ENCODE peak calls at places on chromosomes 2 and 18, in four cellular contexts. J, E, V and A are unnamed samples. For H3K9me3, the result is how much of the 10 kb centered on the place peaks cover.

GRCh38 chr2:12728221-12728777 is 11.6 kb downstream of the TRIB2 start:
- DNase-seq in J (no peak), E (no peak), V (no peak), A (no peak)

GRCh38 chr2:38466849-38467767 is 90.0 kb upstream of the ATL2 start:
- DNase-seq in J (no peak), E (no peak), V (no peak), A (no peak)

GRCh38 chr2:6372317-6372903 is 493.3 kb downstream of the CMPK2 start:
- DNase-seq in J (no peak), E (no peak), V (no peak), A (no peak)

GRCh38 chr2:44942304-44943030 is 965 bp downstream of the SIX3 start:
- DNase-seq in J (no peak), E (no peak), V (no peak), A (no peak)

GRCh38 chr18:77061946-77062517 is 70.6 kb downstream of the MBP start:
- DNase-seq in J (no peak), E (no peak), V (no peak), A (no peak)

GRCh38 chr18:79610461-79611039 is 69.1 kb upstream of the CTDP1 start:
- DNase-seq in J (no peak), E (no peak), V (no peak), A (no peak)

GRCh38 chr2:207308519-207309224 is 142.9 kb upstream of the KLF7 start:
- DNase-seq in J (no peak), E (no peak), V (no peak), A (no peak)

GRCh38 chr2:109238580-109238979 is 109.6 kb downstream of the SH3RF3 start:
- DNase-seq in J (peak), E (peak), V (peak), A (no peak)

GRCh38 chr18:22286576-22286975 is 117.2 kb downstream of the GATA6 start:
- DNase-seq in J (no peak), E (no peak), V (no peak), A (no peak)

GRCh38 chr2:128016620-128017019 is 11.2 kb downstream of the SAP130 start:
- DNase-seq in J (no peak), E (no peak), V (no peak), A (no peak)

GRCh38 chr2:152200562-152201465 is 25.3 kb upstream of the STAM2 start:
- DNase-seq in J (peak), E (peak), V (peak), A (peak)

GRCh38 chr2:183248866-183249567 is 124.8 kb downstream of the NUP35 start:
- DNase-seq in J (no peak), E (no peak), V (no peak), A (no peak)

GRCh38 chr18:4908239-4908638 is 288.8 kb downstream of the AKAIN1 start:
- DNase-seq in J (no peak), E (no peak), V (no peak), A (no peak)

GRCh38 chr2:16392647-16393482 is 272.8 kb downstream of the CYRIA start:
- DNase-seq in J (no peak), E (no peak), V (no peak), A (no peak)

GRCh38 chr18:74836296-74837139 is 238.8 kb downstream of the ZNF407 start:
- DNase-seq in J (peak), E (peak), V (no peak), A (peak)

GRCh38 chr2:232887171-232887850 is 17.2 kb downstream of the SNORC start:
- DNase-seq in J (no peak), E (no peak), V (no peak), A (no peak)

GRCh38 chr2:31413025-31413424 is 1.5 kb downstream of the XDH start:
- DNase-seq in J (no peak), E (no peak), V (no peak), A (no peak)

DNA sequence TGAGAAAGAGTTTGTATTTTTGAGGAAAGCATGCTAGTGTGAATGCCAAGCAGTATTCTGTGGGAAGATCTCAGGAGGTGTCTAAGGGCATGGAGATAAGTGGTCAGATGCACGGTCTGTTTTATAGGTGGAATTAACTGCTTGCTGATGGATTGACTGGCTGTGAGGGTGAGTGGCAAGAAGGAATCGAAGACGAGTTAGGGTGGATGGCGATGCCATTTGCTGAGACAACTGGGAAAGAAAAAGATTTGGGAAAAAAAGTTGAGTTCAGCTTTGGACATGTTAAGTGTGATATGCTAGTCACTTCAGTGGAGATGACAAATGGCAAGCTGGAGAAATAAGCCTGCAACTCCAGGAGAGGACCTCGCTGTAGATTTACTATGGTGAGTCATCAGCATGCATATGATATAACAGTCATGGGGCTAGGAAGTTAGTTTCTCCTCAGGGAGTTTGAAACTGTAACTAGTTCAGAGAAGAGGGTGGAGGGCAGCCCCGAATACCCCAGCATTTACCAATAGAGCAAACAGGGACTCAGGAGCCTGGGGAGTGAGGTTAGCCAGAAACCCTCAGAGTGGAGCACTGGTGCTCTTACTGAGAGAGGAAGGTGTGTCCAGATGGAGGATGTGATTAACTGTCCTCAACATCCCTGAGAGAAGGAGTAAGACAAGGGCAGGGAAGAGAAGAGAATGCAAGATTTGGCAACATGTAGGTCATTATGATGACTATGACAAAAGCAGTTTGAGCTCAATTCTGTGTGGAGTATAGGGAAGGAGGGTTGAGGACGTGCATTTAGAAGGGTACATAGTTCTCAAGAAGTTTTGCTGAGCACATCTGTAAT is 2.0 kb upstream of the HK2 start:
- DNase-seq in J (no peak), E (no peak), V (no peak), A (no peak)
- H3K4me3 ChIP-seq in J (no peak), E (no peak), V (no peak), A (no peak)

GRCh38 chr2:170350929-170351826 is 173.2 kb downstream of the MYO3B start:
- DNase-seq in J (no peak), E (no peak), V (no peak), A (no peak)
- TF ChIP-seq CTCF in J (no peak), E (no peak), V (no peak), A (no peak)

GRCh38 chr2:27262379-27263286 is at the start of gene SLC30A3:
- DNase-seq in J (peak), E (peak), V (peak), A (peak)

GRCh38 chr2:27264253-27264752 is 1.5 kb upstream of the SLC30A3 start:
- DNase-seq in J (no peak), E (no peak), V (no peak), A (no peak)

GRCh38 chr2:27263287-27264252 is 723 bp upstream of the SLC30A3 start:
- DNase-seq in J (no peak), E (no peak), V (no peak), A (no peak)

GRCh38 chr2:27265536-27265870 is 2.7 kb upstream of the SLC30A3 start:
- DNase-seq in J (no peak), E (no peak), V (no peak), A (no peak)

GRCh38 chr2:27264753-27265535 is 2.1 kb upstream of the SLC30A3 start:
- DNase-seq in J (peak), E (peak), V (peak), A (peak)
- H3K9me3 ChIP-seq in J (under half), E (under half), V (under half), A (under half)

GRCh38 chr2:234446404-234447076 is 50.3 kb downstream of the ARL4C start:
- DNase-seq in J (peak), E (peak), V (peak), A (peak)

GRCh38 chr2:234447963-234448362 is 48.9 kb downstream of the ARL4C start:
- DNase-seq in J (no peak), E (no peak), V (no peak), A (no peak)

GRCh38 chr2:234448506-234449169 is 48.2 kb downstream of the ARL4C start:
- DNase-seq in J (no peak), E (no peak), V (no peak), A (no peak)

GRCh38 chr2:234444888-234445287 is 52.0 kb downstream of the ARL4C start:
- DNase-seq in J (no peak), E (peak), V (no peak), A (peak)

GRCh38 chr2:234447189-234447588 is 49.7 kb downstream of the ARL4C start:
- DNase-seq in J (no peak), E (no peak), V (no peak), A (no peak)
- H3K4me3 ChIP-seq in J (no peak), E (no peak), V (no peak), A (no peak)

GRCh38 chr2:42978175-42978886 is 185.9 kb upstream of the HAAO start:
- DNase-seq in J (no peak), E (no peak), V (no peak), A (no peak)

GRCh38 chr2:42980764-42981416 is 188.5 kb upstream of the HAAO start:
- DNase-seq in J (no peak), E (no peak), V (no peak), A (no peak)

GRCh38 chr2:42979870-42980763 is 187.7 kb upstream of the HAAO start:
- DNase-seq in J (no peak), E (no peak), V (no peak), A (no peak)

GRCh38 chr2:42978887-42979415 is 186.6 kb upstream of the HAAO start:
- DNase-seq in J (no peak), E (no peak), V (no peak), A (no peak)

GRCh38 chr2:42979416-42979869 is 187.1 kb upstream of the HAAO start:
- DNase-seq in J (no peak), E (no peak), V (no peak), A (no peak)
- TF ChIP-seq CTCF in J (no peak), E (no peak), V (no peak), A (no peak)